ENCODE peak calls at places on chromosomes 1 and 21, in eight cellular contexts. M, V, U, X, Z, W, Q and O are unnamed samples.

GRCh38 chr1:170520601-170521000 is 11.4 kb upstream of the GORAB start:
- DNase-seq in M (no peak), V (no peak), U (no peak), X (no peak), Z (no peak), W (no peak), Q (no peak), O (no peak)

GRCh38 chr1:231626951-231627614 is 493 bp downstream of the DISC1 start:
- DNase-seq in M (peak), V (peak), U (peak), X (peak), Z (peak), W (peak), Q (peak), O (peak)

GRCh38 chr1:166062695-166063094 is 104.1 kb downstream of the FAM78B start:
- DNase-seq in M (no peak), V (no peak), U (no peak), X (no peak), Z (no peak), W (no peak), Q (no peak), O (no peak)

GRCh38 chr1:54951810-54952226 is 28.6 kb upstream of the TMEM61 start:
- DNase-seq in M (no peak), V (no peak), U (no peak), X (no peak), Z (no peak), W (no peak), Q (no peak), O (no peak)

GRCh38 chr21:15514073-15514946 is 215.5 kb upstream of the USP25 start:
- DNase-seq in M (no peak), V (peak), U (no peak), X (no peak), Z (no peak), W (peak), Q (no peak), O (no peak)

GRCh38 chr1:95023399-95024050 is 49.2 kb downstream of the ALG14 start:
- DNase-seq in M (no peak), V (no peak), U (no peak), X (peak), Z (no peak), W (no peak), Q (no peak), O (no peak)

GRCh38 chr1:25765910-25766645 is 33.9 kb upstream of the SELENON start:
- DNase-seq in M (no peak), V (no peak), U (no peak), X (no peak), Z (no peak), W (no peak), Q (no peak), O (no peak)

GRCh38 chr21:32687946-32688345 is 39.9 kb downstream of the SYNJ1 start:
- DNase-seq in M (peak), V (no peak), U (no peak), X (no peak), Z (no peak), W (no peak), Q (no peak), O (no peak)

GRCh38 chr1:170623171-170623570 is 40.8 kb upstream of the PRRX1 start:
- DNase-seq in M (no peak), V (no peak), U (no peak), X (peak), Z (no peak), W (no peak), Q (no peak), O (no peak)

GRCh38 chr21:26170471-26171309 is at the start of gene APP:
- DNase-seq in M (peak), V (peak), U (peak), X (peak), Z (peak), W (peak), Q (peak), O (peak)

GRCh38 chr1:61950418-61950817 is 208.1 kb downstream of the PATJ start:
- DNase-seq in M (no peak), V (no peak), U (no peak), X (no peak), Z (no peak), W (no peak), Q (no peak), O (no peak)

GRCh38 chr1:46675549-46676314 is 4.1 kb downstream of the TEX38 start:
- DNase-seq in M (no peak), V (peak), U (no peak), X (no peak), Z (no peak), W (no peak), Q (no peak), O (no peak)

GRCh38 chr1:95179205-95180001 is 54.6 kb upstream of the RWDD3 start:
- DNase-seq in M (no peak), V (no peak), U (no peak), X (no peak), Z (no peak), W (no peak), Q (no peak), O (no peak)

GRCh38 chr1:91549041-91549735 is 48.5 kb downstream of the CDC7 start:
- DNase-seq in M (no peak), V (peak), U (no peak), X (no peak), Z (no peak), W (no peak), Q (no peak), O (no peak)

GRCh38 chr1:161285519-161285918 is 24.2 kb downstream of the MPZ start:
- DNase-seq in M (no peak), V (no peak), U (no peak), X (no peak), Z (no peak), W (no peak), Q (no peak), O (no peak)

GRCh38 chr1:3590951-3591865 is 20.1 kb downstream of the MEGF6 start:
- DNase-seq in M (no peak), V (no peak), U (no peak), X (no peak), Z (no peak), W (no peak), Q (no peak), O (no peak)

GRCh38 chr1:151060241-151061011 is at the start of gene MLLT11:
- DNase-seq in M (no peak), V (no peak), U (peak), X (peak), Z (peak), W (no peak), Q (no peak), O (no peak)

GRCh38 chr1:19484793-19485361 is 462 bp downstream of the CAPZB start:
- DNase-seq in M (no peak), V (no peak), U (no peak), X (peak), Z (no peak), W (no peak), Q (no peak), O (peak)

GRCh38 chr1:31111290-31111951 is 45.9 kb upstream of the PUM1 start:
- DNase-seq in M (no peak), V (no peak), U (no peak), X (no peak), Z (no peak), W (no peak), Q (peak), O (no peak)

GRCh38 chr1:55067022-55067781 is 27.9 kb downstream of the PCSK9 start:
- DNase-seq in M (no peak), V (no peak), U (peak), X (no peak), Z (peak), W (no peak), Q (no peak), O (peak)